ENCODE peak calls at places on chromosomes 5 and 9, in seven cellular contexts. Z, P, A, N, K, B and C are unnamed samples.

GRCh38 chr5:41656597-41656996 is 146.2 kb upstream of the PLCXD3 start:
- DNase-seq in Z (no peak), K (no peak), A (no peak), N (no peak), B (no peak), P (no peak), C (no peak)

GRCh38 chr5:17161669-17162068 is 55.8 kb upstream of the BASP1 start:
- DNase-seq in N (no peak), Z (no peak), P (no peak), B (no peak), A (no peak), K (no peak), C (no peak)

GRCh38 chr9:124769451-124770358 is 1.4 kb downstream of the NR6A1 start:
- DNase-seq in N (peak; percentile 65), A (no peak), B (no peak), P (peak; percentile 48), K (peak; percentile 46), Z (peak; percentile 66), C (peak; percentile 40)

GRCh38 chr5:72955143-72955767 is 586 bp upstream of the FCHO2 start:
- DNase-seq in Z (peak; percentile 76), B (peak; percentile 87), P (peak; percentile 45), N (no peak), A (no peak), K (no peak), C (no peak)

GRCh38 chr9:88460583-88461332 is 72.5 kb downstream of the SPIN1 start:
- DNase-seq in N (peak; percentile 21), B (no peak), P (no peak), Z (no peak), A (peak; percentile 33), K (no peak), C (no peak)

GRCh38 chr5:139386039-139386438 is 2.9 kb upstream of the SLC23A1 start:
- DNase-seq in N (peak; percentile 57), K (no peak), B (no peak), A (no peak), P (no peak), Z (no peak), C (no peak)

GRCh38 chr5:88092358-88092757 is 176.3 kb downstream of the TMEM161B start:
- DNase-seq in A (no peak), N (no peak), P (no peak), K (no peak), Z (peak; percentile 24), B (no peak), C (no peak)

GRCh38 chr5:88659529-88660325 is 223.3 kb downstream of the MEF2C start:
- DNase-seq in B (no peak), K (no peak), A (no peak), Z (no peak), P (no peak), N (no peak), C (no peak)

GRCh38 chr5:159907689-159908088 is 8.6 kb upstream of the ADRA1B start:
- DNase-seq in A (peak; percentile 44), N (no peak), Z (no peak), P (no peak), B (no peak), K (no peak), C (no peak)

GRCh38 chr9:24036459-24036858 is 210.4 kb upstream of the ELAVL2 start:
- DNase-seq in P (no peak), A (no peak), N (no peak), B (no peak), Z (no peak), K (no peak), C (no peak)

GRCh38 chr9:350354-350753 is 135.7 kb downstream of the DOCK8 start:
- DNase-seq in P (no peak), B (no peak), N (no peak), K (no peak), Z (no peak), A (no peak), C (no peak)

GRCh38 chr5:110013042-110013441 is 323.3 kb downstream of the MAN2A1 start:
- DNase-seq in A (no peak), K (no peak), P (no peak), Z (no peak), B (no peak), N (no peak), C (no peak)

GRCh38 chr5:17157916-17158529 is 59.4 kb upstream of the BASP1 start:
- DNase-seq in P (no peak), N (no peak), A (peak; percentile 98), K (no peak), Z (no peak), B (peak; percentile 93), C (no peak)

GRCh38 chr5:22892441-22892840 is 39.3 kb upstream of the CDH12 start:
- DNase-seq in K (no peak), B (no peak), P (no peak), A (no peak), Z (no peak), N (peak; percentile 6), C (no peak)

GRCh38 chr5:36450229-36451024 is 148.7 kb upstream of the RANBP3L start:
- DNase-seq in A (peak; percentile 13), Z (no peak), B (no peak), P (no peak), N (peak; percentile 52), K (no peak), C (no peak)

GRCh38 chr9:14062449-14063187 is 251.3 kb downstream of the NFIB start:
- DNase-seq in A (peak; percentile 74), N (peak; percentile 62), K (no peak), P (no peak), B (peak; percentile 88), Z (no peak), C (no peak)

GRCh38 chr5:32767948-32768427 is 56.9 kb downstream of the NPR3 start:
- DNase-seq in A (peak; percentile 99), N (peak; percentile 92), Z (no peak), B (peak; percentile 74), P (no peak), K (peak; percentile 64), C (no peak)

GRCh38 chr9:129160712-129161533 is 17.1 kb downstream of the IER5L start:
- DNase-seq in K (no peak), A (no peak), P (no peak), N (no peak), Z (no peak), B (peak; percentile 46), C (no peak)

GRCh38 chr9:1231998-1232919 is 182.1 kb downstream of the DMRT2 start:
- DNase-seq in P (no peak), Z (peak; percentile 31), K (no peak), A (peak; percentile 80), B (peak; percentile 91), N (peak; percentile 36), C (no peak)

GRCh38 chr9:137028013-137028280 is at the start of gene ABCA2:
- DNase-seq in B (peak; percentile 20), Z (no peak), K (no peak), N (no peak), A (no peak), P (no peak), C (no peak)

GRCh38 chr9:137027369-137028012 is 546 bp downstream of the ABCA2 start:
- DNase-seq in A (no peak), K (no peak), P (peak; percentile 64), Z (peak; percentile 51), B (no peak), N (no peak), C (peak; percentile 28)

GRCh38 chr9:137030006-137030405 is 1.9 kb downstream of the FUT7 start:
- DNase-seq in Z (no peak), A (no peak), B (no peak), P (no peak), K (no peak), N (no peak), C (no peak)

GRCh38 chr9:137029058-137029922 is 1.3 kb upstream of the ABCA2 start:
- DNase-seq in A (peak; percentile 63), B (peak; percentile 67), N (peak; percentile 78), Z (peak; percentile 90), P (peak; percentile 78), K (peak; percentile 79), C (peak; percentile 89)

DNA sequence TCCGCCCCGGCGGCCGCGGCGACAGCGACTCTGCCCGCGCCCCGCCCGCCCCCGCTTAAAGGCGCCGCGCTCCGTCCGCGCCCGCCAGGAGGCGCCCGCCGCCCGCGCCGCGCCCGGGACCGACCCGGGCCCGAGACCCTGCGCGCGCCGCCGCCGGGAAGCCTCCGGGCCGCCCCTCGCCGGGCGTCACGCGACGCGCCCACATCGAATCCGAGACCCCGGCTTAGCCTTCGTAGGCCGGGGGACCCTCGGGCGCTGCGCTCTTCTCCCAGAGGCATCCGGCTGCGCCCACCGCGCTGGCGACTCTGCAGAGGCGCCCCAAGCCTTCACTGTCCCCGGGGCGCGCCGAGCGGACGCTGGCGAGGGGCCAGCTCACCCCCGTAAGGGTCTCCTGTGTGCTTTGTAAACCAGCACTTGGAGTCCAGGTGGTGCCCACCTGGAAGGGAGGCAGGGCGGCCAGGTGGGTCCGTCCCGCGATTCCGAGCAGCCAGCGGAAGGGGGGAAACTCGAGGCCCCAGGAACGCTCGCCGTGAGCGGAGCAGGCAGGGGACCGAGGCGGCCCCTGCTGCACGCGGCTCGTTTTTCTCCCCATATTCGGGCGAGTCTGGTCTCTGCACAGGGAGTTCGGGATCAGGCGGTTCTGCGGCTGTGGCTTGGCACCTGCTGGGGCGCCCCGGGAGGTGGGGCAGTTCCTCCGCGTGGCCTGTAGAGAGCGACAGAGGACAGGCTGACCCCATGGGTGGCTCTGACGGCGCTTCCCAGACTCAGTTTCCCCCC is 432 bp upstream of the ABCA2 start:
- DNase-seq in P (peak; percentile 87), N (no peak), B (peak; percentile 30), A (peak; percentile 26), K (peak; percentile 66), Z (peak; percentile 82), C (peak; percentile 57)
- TF ChIP-seq CTCF in P (peak; percentile 80), N (peak; percentile 75), B (peak; percentile 19), A (peak; percentile 56), K (peak; percentile 31), Z (peak; percentile 69), C (peak; percentile 33)

DNA sequence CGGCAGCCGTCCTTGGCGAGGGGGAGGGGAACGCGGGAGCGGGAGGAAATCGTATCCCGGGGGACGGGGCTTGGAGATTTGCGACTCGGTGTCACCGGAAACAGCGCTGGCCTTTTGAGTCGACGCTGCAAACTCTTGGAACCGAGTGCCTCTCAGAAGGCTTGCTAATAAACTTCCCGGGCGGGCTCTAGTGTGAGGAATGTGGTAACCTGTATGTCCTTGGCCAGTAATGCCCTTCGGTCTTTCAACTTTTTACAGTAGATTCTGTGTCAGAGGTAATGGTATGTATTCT is 82.7 kb downstream of the PTPDC1 start:
- DNase-seq in N (no peak), K (no peak), Z (no peak), A (no peak), B (no peak), P (no peak), C (no peak)
- TF ChIP-seq CTCF in N (no peak), K (no peak), Z (no peak), A (no peak), B (peak; percentile 11), P (no peak), C (no peak)

GRCh38 chr5:65035212-65036206 is 266.8 kb downstream of the CWC27 start:
- DNase-seq in K (peak; percentile 93), N (peak; percentile 97), B (peak; percentile 94), A (peak; percentile 98), P (peak; percentile 97), Z (peak; percentile 96), C (peak; percentile 88)
- TF ChIP-seq CTCF in K (no peak), N (no peak), B (no peak), A (no peak), P (peak; percentile 4), Z (no peak), C (no peak)

DNA sequence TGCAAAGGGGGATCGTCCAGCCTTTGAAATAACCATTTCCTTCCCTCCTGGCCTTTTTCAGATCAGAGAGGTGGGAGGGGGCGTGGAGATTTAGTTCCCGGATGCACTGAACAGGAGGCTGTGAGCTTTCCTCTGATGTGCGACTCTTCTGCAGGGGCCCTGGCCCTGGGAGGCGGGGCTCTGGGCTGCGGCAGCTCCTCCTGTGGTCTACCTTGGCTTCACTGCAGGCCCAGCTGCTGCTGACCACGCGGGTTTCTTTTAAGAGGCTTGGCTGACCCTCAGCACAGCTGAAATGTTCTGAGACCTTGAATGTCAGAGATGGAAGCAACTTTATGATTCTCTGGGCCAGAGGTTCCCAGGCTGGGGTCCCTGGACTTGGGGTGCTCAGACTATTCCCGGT is 27.0 kb upstream of the COL15A1 start:
- DNase-seq in K (no peak), A (no peak), Z (no peak), N (no peak), B (peak; percentile 54), P (peak; percentile 80), C (no peak)
- TF ChIP-seq CTCF in K (no peak), A (no peak), Z (no peak), N (no peak), B (no peak), P (peak; percentile 15), C (no peak)